ENCODE peak calls at places on chromosomes 2 and 18, in five cellular contexts. S is body of pancreas; N is CD4-positive, alpha-beta T cell; G is lung; T is small intestine. M is an unnamed sample.

GRCh38 chr2:237072067-237072931 is 13.4 kb upstream of the COPS8 start:
- DNase-seq in S (peak; percentile 74), N (peak; percentile 61), G (peak; percentile 78), T (peak; percentile 59), M (peak; percentile 85)

GRCh38 chr18:40851014-40851429 is 1104.0 kb upstream of the PIK3C3 start:
- DNase-seq in S (no peak), N (no peak), G (peak; percentile 71), T (no peak), M (peak; percentile 50)

GRCh38 chr2:240604939-240605716 is 18.6 kb downstream of the CAPN10 start:
- DNase-seq in S (peak; percentile 10), N (no peak), G (no peak), T (peak; percentile 97), M (peak; percentile 71)

GRCh38 chr18:63192885-63193349 is 126.7 kb downstream of the BCL2 start:
- DNase-seq in S (no peak), N (no peak), G (no peak), T (no peak), M (no peak)

GRCh38 chr2:176763871-176764404 is 448.7 kb upstream of the HNRNPA3 start:
- DNase-seq in S (no peak), N (no peak), G (no peak), T (no peak), M (no peak)

GRCh38 chr2:43853141-43854081 is 14.6 kb downstream of the ABCG8 start:
- DNase-seq in S (no peak), N (no peak), G (no peak), T (peak; percentile 30), M (no peak)

GRCh38 chr2:8500124-8501054 is 181.5 kb upstream of the ID2 start:
- DNase-seq in S (peak; percentile 57), N (no peak), G (no peak), T (peak; percentile 62), M (no peak)

GRCh38 chr2:167048829-167049228 is 160.5 kb downstream of the XIRP2 start:
- DNase-seq in S (no peak), N (no peak), G (no peak), T (no peak), M (no peak)

GRCh38 chr2:20578895-20579825 is 71.7 kb downstream of the HS1BP3 start:
- DNase-seq in S (peak; percentile 67), N (no peak), G (peak; percentile 58), T (peak; percentile 75), M (peak; percentile 55)

GRCh38 chr18:53534203-53534602 is 690.3 kb downstream of the MBD2 start:
- DNase-seq in S (no peak), N (no peak), G (no peak), T (no peak), M (no peak)

GRCh38 chr2:170685591-170685990 is 29.5 kb upstream of the SP5 start:
- DNase-seq in S (no peak), N (no peak), G (no peak), T (no peak), M (no peak)

GRCh38 chr2:127829845-127830246 is 18.9 kb upstream of the WDR33 start:
- DNase-seq in S (no peak), N (peak; percentile 39), G (peak; percentile 44), T (peak; percentile 23), M (peak; percentile 34)

GRCh38 chr2:96769816-96770215 is 9.1 kb downstream of the CNNM4 start:
- DNase-seq in S (no peak), N (no peak), G (no peak), T (no peak), M (peak; percentile 30)

GRCh38 chr18:21218862-21219261 is 23.2 kb upstream of the GREB1L start:
- DNase-seq in S (no peak), N (no peak), G (no peak), T (no peak), M (no peak)

GRCh38 chr2:232299084-232299483 is 79.5 kb upstream of the ALPP start:
- DNase-seq in S (no peak), N (no peak), G (no peak), T (no peak), M (no peak)

GRCh38 chr2:238682536-238682935 is 165.3 kb upstream of the TWIST2 start:
- DNase-seq in S (no peak), N (no peak), G (no peak), T (no peak), M (no peak)

GRCh38 chr2:37893327-37893726 is 31.8 kb upstream of the RMDN2 start:
- DNase-seq in S (no peak), N (no peak), G (no peak), T (no peak), M (no peak)

DNA sequence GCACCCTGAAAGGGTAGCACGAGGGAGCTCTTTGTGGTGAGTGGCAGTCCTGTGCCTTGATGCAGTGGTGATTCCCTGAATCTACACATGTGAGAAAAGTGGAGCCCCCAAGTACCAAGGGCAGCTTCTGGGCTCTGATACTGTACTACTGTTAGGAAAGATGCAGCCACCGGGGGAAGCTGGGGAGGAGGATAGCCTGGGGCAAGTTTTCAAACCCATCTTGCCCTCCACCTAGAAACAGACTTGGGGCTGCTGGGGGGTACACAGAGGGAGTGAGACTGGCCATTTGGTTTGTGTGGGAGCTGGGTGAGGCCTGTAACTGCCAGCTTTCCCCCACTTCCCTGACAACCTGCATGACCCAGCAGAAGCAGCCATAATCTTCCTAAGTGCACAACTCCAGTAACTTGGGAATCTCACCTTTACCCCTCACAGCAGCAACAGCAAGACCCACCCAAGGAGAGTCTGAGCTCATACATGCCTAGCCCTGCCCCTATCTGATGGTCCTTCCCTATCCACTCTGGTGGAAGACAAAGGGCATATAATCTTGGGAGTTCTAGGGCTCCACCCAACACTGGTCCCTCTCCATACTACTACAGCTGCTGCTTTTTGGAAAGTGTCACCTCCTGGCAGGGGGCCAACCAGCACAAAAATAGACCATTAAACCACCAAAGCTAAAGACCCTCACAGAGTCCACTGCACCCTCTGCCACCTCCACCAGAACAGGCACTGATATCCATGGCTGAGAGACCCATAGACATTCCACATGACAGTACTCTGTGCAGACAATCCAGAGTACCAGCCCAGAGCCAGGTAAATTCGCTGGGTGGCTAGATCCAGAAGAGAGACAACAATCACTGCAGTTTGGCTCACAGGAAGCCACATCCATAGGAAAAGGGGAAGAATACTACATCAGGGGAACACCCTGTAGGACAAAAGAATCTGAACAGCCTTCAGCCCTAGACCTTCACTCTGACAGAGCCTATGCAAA is 8.2 kb downstream of the MALL start:
- DNase-seq in S (no peak), N (no peak), G (no peak), T (peak; percentile 97), M (no peak)
- H3K27ac ChIP-seq in S (peak overlapping the region; percentile 68), N (no peak overlapping the region), G (peak overlapping the region; percentile 79), T (peak overlapping the region; percentile 96), M (no peak overlapping the region)

DNA sequence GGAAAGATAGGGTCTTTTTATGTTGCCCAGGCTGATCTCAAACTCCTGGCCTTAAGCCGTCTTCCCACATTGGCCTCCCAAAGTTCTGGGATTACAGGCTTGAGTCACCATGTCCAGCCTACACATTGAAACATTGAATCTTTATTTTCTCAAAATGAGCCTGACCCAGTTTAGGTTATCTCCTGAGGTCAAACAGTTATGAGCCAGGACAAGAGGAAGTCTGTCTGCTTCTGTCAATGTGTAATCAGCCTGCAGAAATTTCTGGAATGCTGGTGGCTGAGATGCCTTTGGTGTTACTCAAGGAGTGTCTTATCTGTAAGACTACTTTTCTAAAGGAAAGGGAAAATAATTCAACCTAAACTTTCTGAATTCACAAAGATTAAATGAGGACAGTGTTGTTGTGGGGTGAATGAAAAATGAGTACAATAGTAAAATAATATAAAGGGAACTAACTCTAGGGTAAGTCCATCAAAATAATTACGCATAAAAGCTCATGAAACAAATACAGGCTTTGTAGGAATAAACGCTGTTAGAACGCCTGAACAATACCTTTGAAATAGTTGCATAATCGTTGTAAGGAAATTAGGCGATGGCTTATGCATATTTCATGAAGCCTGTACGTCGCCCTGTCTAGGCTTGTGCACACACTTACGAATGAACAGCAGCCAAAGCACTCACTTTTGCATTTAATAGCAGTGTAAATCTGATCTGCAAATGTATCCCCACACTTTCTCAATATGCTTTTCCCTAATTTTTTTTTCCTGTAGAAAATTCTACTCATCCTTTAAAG is 260.8 kb downstream of the RDH14 start:
- DNase-seq in S (peak; percentile 25), N (no peak), G (no peak), T (no peak), M (no peak)
- H3K27ac ChIP-seq in S (peak overlapping the region; percentile 38), N (no peak overlapping the region), G (peak overlapping the region; percentile 64), T (no peak overlapping the region), M (no peak overlapping the region)

DNA sequence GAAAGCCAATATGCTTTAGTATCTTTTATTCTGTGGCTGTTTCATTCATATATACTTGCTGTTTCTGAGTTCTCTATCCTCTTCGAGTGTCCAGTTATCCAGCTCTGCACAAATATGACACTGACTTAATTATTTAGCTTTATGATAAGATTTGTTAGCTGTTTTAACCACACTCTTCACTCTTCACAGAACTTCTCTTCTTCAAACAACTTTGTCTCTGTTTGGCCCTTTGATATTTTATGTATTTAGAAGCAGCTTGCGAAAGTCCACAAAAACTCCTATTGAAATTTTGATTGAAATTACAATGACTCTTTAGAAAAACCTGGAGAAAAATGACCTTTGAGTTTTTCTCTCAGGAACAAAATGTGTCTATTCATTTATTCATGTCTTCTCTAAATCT is 407.0 kb downstream of the CPS1 start:
- DNase-seq in S (no peak), N (no peak), G (no peak), T (no peak), M (no peak)
- H3K27ac ChIP-seq in S (no peak overlapping the region), N (no peak overlapping the region), G (no peak overlapping the region), T (no peak overlapping the region), M (no peak overlapping the region)

GRCh38 chr2:71502941-71503738 is 49.8 kb downstream of the DYSF start:
- DNase-seq in S (no peak), N (no peak), G (no peak), T (no peak), M (no peak)
- H3K27ac ChIP-seq in S (peak overlapping the region; percentile 18), N (no peak overlapping the region), G (peak overlapping the region; percentile 79), T (no peak overlapping the region), M (no peak overlapping the region)

GRCh38 chr18:58443671-58444070 is 185.2 kb downstream of the ALPK2 start:
- DNase-seq in S (no peak), N (no peak), G (no peak), T (no peak), M (no peak)
- H3K27ac ChIP-seq in S (no peak overlapping the region), N (no peak overlapping the region), G (no peak overlapping the region), T (no peak overlapping the region), M (no peak overlapping the region)

DNA sequence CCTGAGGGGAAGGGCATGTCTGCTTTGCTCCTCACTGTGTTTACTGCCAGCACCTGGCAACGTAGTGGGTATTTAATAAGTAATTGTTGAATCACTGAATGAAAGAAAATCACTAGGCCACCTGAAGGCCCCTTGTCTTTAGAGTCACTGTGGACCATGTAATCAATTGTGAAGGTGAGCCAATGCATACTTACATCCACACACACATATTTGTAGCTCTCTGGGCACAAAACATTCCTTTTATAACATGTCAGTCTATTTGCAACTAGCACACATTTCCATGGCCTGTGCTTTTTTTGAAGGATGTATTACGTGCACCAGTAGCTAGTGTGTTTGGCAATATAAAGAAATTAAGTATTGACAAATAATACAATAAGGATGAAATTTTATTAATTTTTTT is 11.2 kb downstream of the ATP8B1 start:
- DNase-seq in S (no peak), N (no peak), G (no peak), T (no peak), M (no peak)
- H3K27ac ChIP-seq in S (no peak overlapping the region), N (no peak overlapping the region), G (no peak overlapping the region), T (no peak overlapping the region), M (peak overlapping the region; percentile 58)

M was measured in stomach.